ENCODE peak calls at places on chromosomes 7 and 10, in nine cellular contexts. C is astrocyte, D is breast epithelium, W is fibroblast of lung, Y is A673, F is suprapubic skin, G is uterus, L is H9, N is mucosa of descending colon. Z is an unnamed sample.
A peak's percentile ranks its signal among the peaks of the same experiment; 100 is the strongest.

GRCh38 chr10:11898372-11899066 is 75.4 kb downstream of the PROSER2 start:
- DNase-seq in C (no peak), D (peak; percentile 84), W (peak; percentile 36), Y (no peak), F (no peak), G (no peak), L (peak; percentile 24), N (peak; percentile 29), Z (peak; percentile 90)

GRCh38 chr10:62071846-62072281 is 170.4 kb downstream of the ARID5B start:
- DNase-seq in C (peak; percentile 77), D (no peak), W (peak; percentile 81), Y (no peak), F (no peak), G (no peak), L (no peak), N (no peak), Z (no peak)

GRCh38 chr7:47458057-47458456 is 123.9 kb downstream of the TNS3 start:
- DNase-seq in C (peak; percentile 93), D (no peak), W (peak; percentile 93), Y (no peak), F (peak; percentile 87), G (peak; percentile 76), L (no peak), N (no peak), Z (peak; percentile 84)

GRCh38 chr7:24580283-24580946 is 7.2 kb downstream of the PALS2 start:
- DNase-seq in C (peak; percentile 12), D (no peak), W (peak; percentile 20), Y (peak; percentile 32), F (no peak), G (no peak), L (no peak), N (no peak), Z (no peak)

GRCh38 chr10:104925232-104925851 is 284.3 kb downstream of the SORCS3 start:
- DNase-seq in C (no peak), D (no peak), W (peak; percentile 22), Y (peak; percentile 56), F (no peak), G (no peak), L (peak; percentile 54), N (peak; percentile 53), Z (no peak)

GRCh38 chr7:132141109-132141508 is 435.2 kb downstream of the PLXNA4 start:
- DNase-seq in C (peak; percentile 10), D (no peak), W (peak; percentile 26), Y (no peak), F (no peak), G (no peak), L (no peak), N (no peak), Z (no peak)

GRCh38 chr7:152117356-152117755 is 91.9 kb downstream of the GALNT11 start:
- DNase-seq in C (no peak), D (no peak), W (no peak), Y (no peak), F (no peak), G (no peak), L (no peak), N (no peak), Z (no peak)

GRCh38 chr7:74287303-74288033 is 1.7 kb upstream of the CLIP2 start:
- DNase-seq in C (no peak), D (no peak), W (no peak), Y (no peak), F (no peak), G (no peak), L (no peak), N (peak; percentile 78), Z (no peak)

GRCh38 chr10:117001144-117001543 is 3.8 kb downstream of the SHTN1 start:
- DNase-seq in C (no peak), D (no peak), W (no peak), Y (no peak), F (no peak), G (no peak), L (no peak), N (no peak), Z (no peak)

GRCh38 chr10:117003336-117003735 is 1.7 kb downstream of the SHTN1 start:
- DNase-seq in C (no peak), D (no peak), W (no peak), Y (no peak), F (no peak), G (no peak), L (no peak), N (no peak), Z (no peak)

GRCh38 chr10:116998172-116998571 is 6.8 kb downstream of the SHTN1 start:
- DNase-seq in C (no peak), D (no peak), W (no peak), Y (no peak), F (no peak), G (no peak), L (no peak), N (no peak), Z (no peak)

GRCh38 chr10:117002206-117002605 is 2.8 kb downstream of the SHTN1 start:
- DNase-seq in C (no peak), D (no peak), W (no peak), Y (no peak), F (no peak), G (no peak), L (no peak), N (no peak), Z (no peak)

GRCh38 chr10:117000580-117000979 is 4.4 kb downstream of the SHTN1 start:
- DNase-seq in C (no peak), D (no peak), W (no peak), Y (no peak), F (no peak), G (no peak), L (no peak), N (no peak), Z (no peak)
- TF ChIP-seq CTCF in C (no peak), D (no peak), W (no peak), Y (no peak), F (no peak), G (no peak), L (no peak), N (no peak), Z (no peak)

GRCh38 chr10:132331956-132332749 is at the start of gene LRRC27:
- DNase-seq in C (peak; percentile 85), D (peak; percentile 99), W (peak; percentile 94), Y (peak; percentile 99), F (peak; percentile 99), G (peak; percentile 100), L (peak; percentile 98), N (peak; percentile 99), Z (peak; percentile 100)

GRCh38 chr10:132329565-132330485 is 2.2 kb upstream of the LRRC27 start:
- DNase-seq in C (peak; percentile 77), D (no peak), W (peak; percentile 84), Y (peak; percentile 86), F (peak; percentile 39), G (no peak), L (no peak), N (peak; percentile 30), Z (no peak)

GRCh38 chr10:132328738-132329137 is 3.3 kb upstream of the LRRC27 start:
- DNase-seq in C (no peak), D (no peak), W (no peak), Y (no peak), F (peak; percentile 54), G (no peak), L (no peak), N (no peak), Z (no peak)

GRCh38 chr10:132331259-132331955 is 586 bp upstream of the LRRC27 start:
- DNase-seq in C (no peak), D (no peak), W (no peak), Y (no peak), F (peak; percentile 73), G (no peak), L (no peak), N (no peak), Z (no peak)

DNA sequence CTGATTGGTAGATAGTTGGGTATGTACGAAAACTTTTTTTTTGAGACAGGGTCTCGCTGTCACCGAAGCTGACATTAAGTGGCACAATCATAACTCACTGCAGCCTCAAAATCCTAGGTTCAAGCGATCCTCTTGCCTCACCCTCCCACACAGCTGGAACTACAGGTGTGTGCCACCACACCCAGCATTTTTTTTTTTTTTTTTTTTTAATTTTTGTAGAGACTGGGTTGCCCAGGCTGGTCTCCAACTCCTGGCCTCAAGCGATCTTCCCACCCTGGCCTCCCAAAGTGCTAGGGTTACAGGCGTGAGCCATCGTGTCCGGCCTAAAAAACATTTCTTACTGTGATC is 1.5 kb upstream of the LRRC27 start:
- DNase-seq in C (no peak), D (no peak), W (no peak), Y (no peak), F (peak; percentile 19), G (no peak), L (no peak), N (no peak), Z (no peak)
- H3K4me1 ChIP-seq in C (peaks cover 20% of the 10 kb centered on the region), D (no peaks in the 10 kb centered on the region), W (peaks cover 2% of the 10 kb centered on the region), Y (peaks cover 18% of the 10 kb centered on the region), F (peaks cover 43% of the 10 kb centered on the region), G (no peaks in the 10 kb centered on the region), L (peaks cover 7% of the 10 kb centered on the region), N (peaks cover 10% of the 10 kb centered on the region), Z (peaks cover 19% of the 10 kb centered on the region)

GRCh38 chr10:33193057-33193866 is 141.2 kb downstream of the NRP1 start:
- DNase-seq in C (peak; percentile 77), D (peak; percentile 69), W (peak; percentile 85), Y (peak; percentile 93), F (peak; percentile 84), G (peak; percentile 81), L (peak; percentile 66), N (peak; percentile 88), Z (peak; percentile 75)

GRCh38 chr10:33195608-33196376 is 138.7 kb downstream of the NRP1 start:
- DNase-seq in C (peak; percentile 77), D (no peak), W (peak; percentile 82), Y (no peak), F (no peak), G (no peak), L (no peak), N (no peak), Z (no peak)

GRCh38 chr10:33196377-33196706 is 138.1 kb downstream of the NRP1 start:
- DNase-seq in C (no peak), D (no peak), W (no peak), Y (no peak), F (no peak), G (no peak), L (no peak), N (no peak), Z (no peak)

GRCh38 chr10:33196710-33197406 is 137.6 kb downstream of the NRP1 start:
- DNase-seq in C (no peak), D (no peak), W (peak; percentile 22), Y (peak; percentile 40), F (no peak), G (no peak), L (no peak), N (peak; percentile 17), Z (no peak)

DNA sequence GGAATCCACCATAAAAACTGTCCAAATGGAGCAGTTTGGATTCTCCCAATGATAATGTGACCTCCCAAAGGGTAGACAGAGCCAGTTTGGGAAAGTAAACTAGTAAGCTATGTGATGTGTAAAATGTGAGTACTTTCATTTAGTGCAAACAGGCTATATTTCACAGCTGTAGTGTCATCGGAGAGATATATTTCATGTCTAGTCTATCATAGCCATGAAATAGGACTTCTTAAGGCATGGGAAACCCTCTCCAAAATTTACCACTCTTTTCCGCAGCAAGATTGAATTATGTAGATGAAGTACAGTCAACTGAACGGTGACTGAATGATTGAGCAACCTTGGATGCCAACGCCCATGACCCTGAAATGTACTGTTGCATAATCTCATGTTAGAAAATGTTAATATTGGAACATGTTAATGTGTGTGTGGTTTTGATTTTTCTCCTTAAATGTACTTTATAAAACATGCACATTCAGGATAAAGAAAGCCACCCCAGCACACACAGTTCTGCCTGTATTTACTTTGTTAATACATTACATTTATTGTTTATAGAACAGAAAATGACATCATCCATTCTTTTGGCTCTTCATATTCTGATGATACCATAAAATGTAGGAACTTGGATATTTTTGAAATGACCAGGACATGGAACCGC is 140.5 kb downstream of the NRP1 start:
- DNase-seq in C (peak; percentile 53), D (no peak), W (peak; percentile 54), Y (peak; percentile 50), F (peak; percentile 73), G (no peak), L (no peak), N (peak; percentile 10), Z (no peak)
- TF ChIP-seq CTCF in C (no peak), D (no peak), W (no peak), Y (no peak), F (no peak), G (no peak), L (no peak), N (no peak), Z (no peak)

GRCh38 chr10:114487815-114488536 is 83.7 kb upstream of the AFAP1L2 start:
- DNase-seq in C (peak; percentile 62), D (no peak), W (peak; percentile 69), Y (no peak), F (no peak), G (no peak), L (no peak), N (no peak), Z (no peak)
- H3K4me1 ChIP-seq in C (peaks cover 13% of the 10 kb centered on the region), D (no peaks in the 10 kb centered on the region), W (no peaks in the 10 kb centered on the region), Y (peaks cover 14% of the 10 kb centered on the region), F (peaks cover 56% of the 10 kb centered on the region), G (no peaks in the 10 kb centered on the region), L (peaks cover 6% of the 10 kb centered on the region), N (no peaks in the 10 kb centered on the region), Z (peaks cover 10% of the 10 kb centered on the region)

Z was measured in upper lobe of right lung.